ENCODE peak calls at places on chromosome 3, in six cellular contexts. Z, P, R, J, U and S are unnamed samples.

GRCh38 chr3:30924763-30925162 is 30.3 kb upstream of the GADL1 start:
- DNase-seq in U (no peak), J (no peak), R (no peak), Z (no peak), P (no peak), S (no peak)

GRCh38 chr3:149224736-149225594 is 3.3 kb upstream of the CP start:
- DNase-seq in P (peak; percentile 49), J (peak; percentile 28), Z (peak; percentile 43), R (peak; percentile 60), U (peak; percentile 66), S (no peak)

GRCh38 chr3:153051427-153052095 is 110.5 kb upstream of the RAP2B start:
- DNase-seq in P (no peak), R (no peak), Z (no peak), U (peak; percentile 71), J (peak; percentile 46), S (peak; percentile 14)

GRCh38 chr3:104080228-104080627 is 1286.5 kb upstream of the ALCAM start:
- DNase-seq in J (no peak), R (no peak), U (no peak), Z (no peak), P (no peak), S (no peak)

GRCh38 chr3:47407896-47408838 is 27.3 kb downstream of the PTPN23 start:
- DNase-seq in U (no peak), J (no peak), R (no peak), Z (no peak), P (no peak), S (no peak)

GRCh38 chr3:54967586-54968244 is 39.9 kb upstream of the LRTM1 start:
- DNase-seq in Z (no peak), R (no peak), P (no peak), U (peak; percentile 30), J (no peak), S (no peak)

GRCh38 chr3:114178770-114179368 is at the start of gene DRD3:
- DNase-seq in R (no peak), U (peak; percentile 44), Z (no peak), J (peak; percentile 25), P (peak; percentile 17), S (peak; percentile 3)

GRCh38 chr3:187809979-187810568 is 64.8 kb upstream of the BCL6 start:
- DNase-seq in U (no peak), Z (no peak), J (no peak), P (no peak), R (no peak), S (no peak)

GRCh38 chr3:165895919-165896318 is 58.7 kb upstream of the BCHE start:
- DNase-seq in Z (no peak), U (no peak), J (no peak), R (no peak), P (no peak), S (no peak)

GRCh38 chr3:21718161-21718765 is 32.7 kb downstream of the ZNF385D start:
- DNase-seq in R (no peak), P (no peak), J (peak; percentile 87), U (peak; percentile 88), Z (no peak), S (peak; percentile 65)

GRCh38 chr3:101216710-101217457 is 103.5 kb downstream of the IMPG2 start:
- DNase-seq in Z (no peak), R (no peak), P (no peak), J (no peak), U (peak; percentile 56), S (peak; percentile 24)

GRCh38 chr3:139378587-139378986 is 10.9 kb downstream of the COPB2 start:
- DNase-seq in U (no peak), P (no peak), J (no peak), Z (no peak), R (no peak), S (no peak)

GRCh38 chr3:31621314-31621713 is 88.6 kb downstream of the STT3B start:
- DNase-seq in U (no peak), Z (no peak), J (no peak), P (no peak), R (no peak), S (no peak)

GRCh38 chr3:42267878-42268277 is 1.9 kb upstream of the CCK start:
- DNase-seq in Z (no peak), P (no peak), U (no peak), J (no peak), R (no peak), S (no peak)

GRCh38 chr3:132549890-132550578 is 47.0 kb upstream of the ACKR4 start:
- DNase-seq in P (no peak), U (peak; percentile 64), J (peak; percentile 6), R (peak; percentile 33), Z (no peak), S (no peak)

GRCh38 chr3:153927107-153927506 is 194.1 kb upstream of the ARHGEF26 start:
- DNase-seq in Z (no peak), P (no peak), J (no peak), R (no peak), U (peak; percentile 71), S (peak; percentile 78)

GRCh38 chr3:14118400-14119165 is 6.1 kb downstream of the CHCHD4 start:
- DNase-seq in J (no peak), Z (no peak), P (no peak), R (no peak), U (no peak), S (peak; percentile 67)

GRCh38 chr3:126128504-126129407 is 44.8 kb upstream of the SLC41A3 start:
- DNase-seq in J (no peak), Z (no peak), R (no peak), U (no peak), P (no peak), S (no peak)